ENCODE peak calls at places on chromosomes 1 and 21, in six cellular contexts. F, N, S, G, A and C are unnamed samples.

GRCh38 chr1:41678141-41678878 is 193.8 kb upstream of the EDN2 start:
- ATAC-seq in S (no peak), A (no peak), N (peak; percentile 39), F (no peak), G (peak; percentile 39), C (peak; percentile 67)

GRCh38 chr1:8084913-8085312 is 58.8 kb upstream of the ERRFI1 start:
- ATAC-seq in G (no peak), N (no peak), S (no peak), A (no peak), F (no peak), C (no peak)

GRCh38 chr21:32494946-32495703 is 82.6 kb downstream of the EVA1C start:
- ATAC-seq in A (no peak), F (no peak), S (no peak), N (peak; percentile 18), G (peak; percentile 48), C (no peak)

GRCh38 chr1:91775227-91775626 is 110.7 kb downstream of the TGFBR3 start:
- ATAC-seq in A (no peak), G (no peak), F (no peak), N (no peak), S (no peak), C (no peak)

GRCh38 chr1:107840746-107841145 is 124.2 kb downstream of the VAV3 start:
- ATAC-seq in S (no peak), G (no peak), F (no peak), N (peak; percentile 14), A (peak; percentile 11), C (no peak)

GRCh38 chr1:9784508-9785133 is 39.1 kb downstream of the CLSTN1 start:
- ATAC-seq in N (peak; percentile 91), S (no peak), G (no peak), A (peak; percentile 68), F (no peak), C (no peak)

GRCh38 chr1:114715952-114716303 is 643 bp downstream of the NRAS start:
- ATAC-seq in A (peak; percentile 27), F (no peak), S (no peak), G (no peak), N (no peak), C (no peak)

GRCh38 chr1:230501845-230502244 is 75.7 kb upstream of the PGBD5 start:
- ATAC-seq in A (peak; percentile 75), G (no peak), S (no peak), F (no peak), N (peak; percentile 84), C (no peak)

GRCh38 chr1:158930504-158930903 is 848 bp upstream of the PYHIN1 start:
- ATAC-seq in N (no peak), F (no peak), S (no peak), A (peak; percentile 68), G (no peak), C (no peak)

GRCh38 chr1:156114919-156115513 is 505 bp downstream of the LMNA start:
- ATAC-seq in N (peak; percentile 58), F (peak; percentile 30), A (peak; percentile 31), G (peak; percentile 34), S (peak; percentile 24), C (no peak)

GRCh38 chr1:119827010-119827409 is 15.8 kb upstream of the REG4 start:
- ATAC-seq in S (no peak), A (no peak), G (no peak), F (no peak), N (no peak), C (no peak)

GRCh38 chr1:236545621-236546169 is 21.9 kb downstream of the LGALS8 start:
- ATAC-seq in A (no peak), F (no peak), G (no peak), N (no peak), S (no peak), C (no peak)

DNA sequence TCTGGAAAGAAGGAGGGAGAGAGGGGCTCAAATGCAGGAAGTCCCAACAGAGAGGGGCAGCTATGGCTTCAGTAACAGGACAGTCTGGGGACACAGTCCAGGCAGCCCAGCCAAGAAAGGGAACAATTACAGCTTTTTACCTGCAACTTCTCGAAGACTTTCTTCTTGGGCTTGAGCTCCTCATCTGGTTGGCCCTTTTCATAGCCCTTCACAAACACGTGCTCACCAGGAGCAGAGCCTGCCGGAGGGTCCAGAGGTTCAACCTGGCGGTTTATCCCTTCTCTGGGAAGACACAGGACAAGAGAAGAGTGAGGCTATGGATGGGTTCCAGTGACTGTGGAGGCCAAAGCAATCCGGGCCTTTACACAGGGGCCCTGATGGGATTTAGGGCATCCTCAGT is 37.9 kb downstream of the YARS1 start:
- ATAC-seq in S (no peak), F (no peak), A (no peak), N (no peak), G (no peak), C (no peak)
- H3K36me3 ChIP-seq in S (peaks cover 98% of the 10 kb centered on the region), F (peaks cover 100% of the 10 kb centered on the region), A (peaks cover 98% of the 10 kb centered on the region), N (peaks cover 27% of the 10 kb centered on the region), G (peaks cover 10% of the 10 kb centered on the region), C (peaks cover 100% of the 10 kb centered on the region)

GRCh38 chr1:25872708-25873107 is 2.8 kb downstream of the PAQR7 start:
- ATAC-seq in A (no peak), S (no peak), F (no peak), G (no peak), N (no peak), C (no peak)

GRCh38 chr1:25873120-25873519 is 2.4 kb downstream of the PAQR7 start:
- ATAC-seq in S (no peak), G (no peak), N (no peak), F (no peak), A (no peak), C (no peak)

GRCh38 chr1:25874635-25875153 is 814 bp downstream of the PAQR7 start:
- ATAC-seq in F (no peak), S (no peak), A (peak; percentile 13), N (no peak), G (no peak), C (peak; percentile 2)

GRCh38 chr1:25875154-25875855 is at the start of gene PAQR7:
- ATAC-seq in F (peak; percentile 84), S (peak; percentile 61), G (peak; percentile 92), N (peak; percentile 67), A (peak; percentile 93), C (peak; percentile 89)

GRCh38 chr1:25874209-25874608 is 1.3 kb downstream of the PAQR7 start:
- ATAC-seq in S (no peak), F (no peak), A (no peak), N (no peak), G (no peak), C (no peak)
- H3K4me3 ChIP-seq in S (peak overlapping the region; percentile 67), F (peak overlapping the region; percentile 69), A (peak overlapping the region; percentile 72), N (no peak overlapping the region), G (no peak overlapping the region), C (peak overlapping the region; percentile 70)

DNA sequence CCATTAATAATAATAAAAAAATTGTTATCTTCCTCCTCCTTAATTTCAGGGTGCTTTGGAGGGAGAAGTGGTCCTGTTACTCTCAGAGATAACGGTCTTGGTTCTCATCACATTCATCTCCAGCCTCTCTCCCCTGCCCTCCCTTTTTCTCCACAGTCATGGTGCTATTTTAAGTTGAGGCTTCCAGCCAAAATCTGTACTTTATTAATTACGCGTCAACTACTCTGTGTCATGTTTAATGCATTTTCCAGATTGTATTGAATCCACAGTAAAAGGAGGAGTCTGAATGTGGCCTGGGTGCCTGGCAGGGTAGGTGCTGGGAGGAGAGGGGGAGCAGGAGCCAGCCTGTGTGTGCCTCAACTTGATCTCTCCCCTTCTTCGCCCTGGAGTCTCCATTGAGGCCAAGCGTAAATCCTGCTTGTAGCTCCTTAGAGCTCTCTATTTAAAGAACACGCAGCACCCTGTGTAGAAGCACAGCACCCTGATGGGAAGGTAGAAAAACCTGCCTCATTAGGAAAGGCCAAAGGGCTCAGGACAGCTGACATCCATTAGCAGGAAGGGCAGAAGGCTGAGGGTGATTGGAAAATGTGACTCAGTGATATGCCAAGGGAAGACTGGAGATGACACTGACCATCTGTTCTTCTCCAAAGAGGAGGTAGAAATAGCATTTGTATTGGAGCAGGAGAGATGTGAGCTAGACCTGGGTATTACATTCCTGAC is 82.4 kb downstream of the PLXNA2 start:
- ATAC-seq in N (peak; percentile 22), A (no peak), F (peak; percentile 35), G (no peak), S (peak; percentile 35), C (peak; percentile 64)
- H3K36me3 ChIP-seq in N (no peaks in the 10 kb centered on the region), A (no peaks in the 10 kb centered on the region), F (peaks cover 3% of the 10 kb centered on the region), G (no peaks in the 10 kb centered on the region), S (no peaks in the 10 kb centered on the region), C (no peaks in the 10 kb centered on the region)

DNA sequence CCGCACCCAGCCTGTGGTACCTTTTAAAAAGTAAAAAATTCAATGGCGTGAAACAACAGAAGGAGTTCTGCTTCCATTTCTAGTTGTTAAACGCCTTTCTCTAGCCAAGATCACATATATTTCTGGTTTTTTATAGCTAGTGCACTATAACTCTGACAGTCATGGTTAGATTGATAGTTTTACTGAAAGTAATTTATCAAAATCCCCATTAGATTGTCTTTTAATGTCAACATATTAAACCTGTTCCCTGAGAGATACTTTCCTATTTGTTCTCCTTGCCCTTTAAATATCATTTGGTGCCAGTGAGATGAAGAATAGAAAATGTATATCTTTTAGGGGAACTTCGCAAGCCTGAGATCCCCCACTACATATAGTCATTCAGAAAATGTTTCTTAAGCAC is 7.3 kb downstream of the SMAP2 start:
- ATAC-seq in S (no peak), A (no peak), G (no peak), N (no peak), F (no peak), C (no peak)
- H3K4me3 ChIP-seq in S (no peak overlapping the region), A (peak overlapping the region; percentile 9), G (no peak overlapping the region), N (no peak overlapping the region), F (no peak overlapping the region), C (no peak overlapping the region)

GRCh38 chr21:41851090-41851790 is 27.9 kb downstream of the PRDM15 start:
- ATAC-seq in S (no peak), G (no peak), F (no peak), N (no peak), A (no peak), C (no peak)
- H3K36me3 ChIP-seq in S (peaks cover 40% of the 10 kb centered on the region), G (peaks cover 4% of the 10 kb centered on the region), F (peaks cover 60% of the 10 kb centered on the region), N (no peaks in the 10 kb centered on the region), A (peaks cover 53% of the 10 kb centered on the region), C (no peaks in the 10 kb centered on the region)

GRCh38 chr21:44929799-44930542 is 9.3 kb upstream of the ITGB2 start:
- ATAC-seq in F (no peak), N (no peak), G (no peak), A (no peak), S (no peak), C (no peak)
- H3K4me3 ChIP-seq in F (no peak overlapping the region), N (no peak overlapping the region), G (no peak overlapping the region), A (no peak overlapping the region), S (no peak overlapping the region), C (no peak overlapping the region)

GRCh38 chr1:18920931-18921330 is 18.6 kb upstream of the ALDH4A1 start:
- ATAC-seq in A (no peak), N (no peak), G (no peak), S (no peak), F (no peak), C (no peak)

GRCh38 chr1:18917071-18917799 is 14.9 kb upstream of the ALDH4A1 start:
- ATAC-seq in F (no peak), A (no peak), S (no peak), G (no peak), N (no peak), C (no peak)

GRCh38 chr1:18919949-18920348 is 17.6 kb upstream of the ALDH4A1 start:
- ATAC-seq in F (no peak), G (no peak), S (no peak), N (no peak), A (no peak), C (no peak)

GRCh38 chr1:18919174-18919905 is 17.0 kb upstream of the ALDH4A1 start:
- ATAC-seq in A (no peak), N (no peak), G (no peak), S (no peak), F (no peak), C (no peak)

DNA sequence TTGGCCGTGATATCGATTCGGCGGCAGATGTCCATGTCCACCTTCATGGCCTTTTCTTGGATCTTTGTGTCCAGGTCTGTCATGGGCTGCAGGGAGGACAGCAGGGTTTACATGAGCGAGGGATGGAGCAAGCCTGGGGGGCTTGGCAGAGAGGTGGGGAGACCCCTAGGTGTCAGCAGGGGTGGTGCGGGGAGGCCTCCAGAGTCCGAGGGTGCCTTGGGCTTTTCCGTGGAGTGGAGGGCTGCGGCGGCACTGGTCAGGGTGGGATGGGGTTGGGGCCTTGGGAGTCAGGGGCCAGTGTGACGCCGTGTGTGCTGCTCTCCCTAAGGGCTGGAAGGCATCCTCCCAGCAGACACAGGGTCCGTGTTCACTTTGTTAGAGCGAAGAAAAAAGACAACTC is 16.1 kb upstream of the ALDH4A1 start:
- ATAC-seq in G (no peak), S (no peak), F (no peak), A (no peak), N (no peak), C (no peak)
- H3K36me3 ChIP-seq in G (no peaks in the 10 kb centered on the region), S (peaks cover 24% of the 10 kb centered on the region), F (peaks cover 60% of the 10 kb centered on the region), A (peaks cover 42% of the 10 kb centered on the region), N (peaks cover 12% of the 10 kb centered on the region), C (no peaks in the 10 kb centered on the region)